ENCODE peak calls at places on chromosome 3, in six cellular contexts. G, M, X, L, O and Z are unnamed samples.

GRCh38 chr3:55426486-55426885 is 60.6 kb downstream of the WNT5A start:
- DNase-seq in G (no peak), X (no peak), M (no peak), L (no peak), O (peak; percentile 27), Z (no peak)

GRCh38 chr3:120153294-120153693 is 59.0 kb upstream of the GSK3B start:
- DNase-seq in G (no peak), X (no peak), L (peak; percentile 62), O (peak; percentile 77), M (no peak), Z (peak; percentile 55)

GRCh38 chr3:119362010-119362409 is 67.8 kb downstream of the ARHGAP31 start:
- DNase-seq in X (no peak), M (no peak), G (no peak), O (no peak), L (no peak), Z (no peak)

GRCh38 chr3:141289228-141289772 is 57.7 kb downstream of the PXYLP1 start:
- DNase-seq in O (no peak), X (no peak), L (no peak), G (no peak), M (no peak), Z (no peak)

GRCh38 chr3:66693461-66693912 is 192.7 kb upstream of the LRIG1 start:
- DNase-seq in O (peak; percentile 52), M (peak; percentile 25), L (no peak), X (no peak), G (peak; percentile 18), Z (peak; percentile 28)

GRCh38 chr3:47867451-47868017 is 64.6 kb downstream of the DHX30 start:
- DNase-seq in O (peak; percentile 31), L (no peak), G (no peak), X (no peak), M (no peak), Z (no peak)

GRCh38 chr3:114361391-114361790 is 67.6 kb downstream of the TIGIT start:
- DNase-seq in M (no peak), L (no peak), G (no peak), O (no peak), X (no peak), Z (no peak)

GRCh38 chr3:161096771-161097367 is 8.3 kb downstream of the B3GALNT1 start:
- DNase-seq in L (no peak), O (no peak), X (peak; percentile 19), G (no peak), M (no peak), Z (no peak)

GRCh38 chr3:51686512-51687215 is 15.6 kb downstream of the TEX264 start:
- DNase-seq in G (peak; percentile 67), L (no peak), X (peak; percentile 75), M (peak; percentile 64), O (peak; percentile 84), Z (peak; percentile 12)

GRCh38 chr3:117252208-117252607 is 542.6 kb downstream of the TUSC7 start:
- DNase-seq in L (no peak), X (no peak), G (no peak), M (no peak), O (peak; percentile 10), Z (no peak)

GRCh38 chr3:128012050-128012449 is 40.2 kb upstream of the SEC61A1 start:
- DNase-seq in O (no peak), M (no peak), L (no peak), G (no peak), X (no peak), Z (no peak)

GRCh38 chr3:118943597-118943996 is 91.0 kb downstream of the IGSF11 start:
- DNase-seq in L (no peak), G (no peak), O (no peak), M (no peak), X (no peak), Z (no peak)

GRCh38 chr3:175073209-175073905 is 214.2 kb downstream of the NAALADL2 start:
- DNase-seq in L (no peak), X (no peak), G (no peak), M (no peak), O (no peak), Z (no peak)

GRCh38 chr3:172904817-172905479 is 154.4 kb downstream of the ECT2 start:
- DNase-seq in L (no peak), M (no peak), O (no peak), X (no peak), G (no peak), Z (no peak)

DNA sequence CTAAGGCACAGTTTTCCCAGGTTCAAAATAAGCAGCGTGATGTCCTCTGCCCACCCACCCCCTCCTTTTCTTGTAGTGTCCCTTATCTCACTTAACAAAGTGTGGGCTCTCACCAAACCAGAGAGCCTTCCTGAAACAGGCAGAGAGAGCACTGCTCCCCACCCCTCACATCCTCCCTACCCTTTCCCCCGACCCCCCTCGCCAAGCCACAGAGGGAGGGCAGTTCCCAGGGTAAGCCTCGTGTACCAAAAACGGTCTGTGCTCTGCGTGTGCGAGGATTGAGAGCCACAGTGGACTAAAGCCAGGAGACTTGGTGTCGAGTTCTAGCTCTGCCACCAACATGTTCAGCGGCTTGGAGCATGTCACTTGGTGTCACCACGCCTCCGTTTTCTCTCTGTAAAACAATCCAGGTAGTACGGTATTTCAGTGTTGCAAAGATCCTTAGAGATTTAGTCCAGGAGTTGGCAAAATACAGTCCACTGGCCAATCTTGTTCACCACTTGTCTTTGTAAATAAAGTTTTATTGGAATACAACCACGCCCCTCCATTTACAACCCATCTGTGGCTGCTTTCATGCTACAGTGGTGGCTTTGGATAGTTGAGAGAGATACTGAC is 249.9 kb downstream of the OPA1 start:
- DNase-seq in L (no peak), O (no peak), G (no peak), M (no peak), X (no peak), Z (no peak)
- H3K4me3 ChIP-seq in L (no peak overlapping the region), O (no peak overlapping the region), G (no peak overlapping the region), M (no peak overlapping the region), X (no peak overlapping the region), Z (no peak overlapping the region)

GRCh38 chr3:137771401-137772230 is 7.5 kb downstream of the SOX14 start:
- DNase-seq in L (no peak), X (no peak), G (no peak), M (no peak), O (peak; percentile 52), Z (no peak)

GRCh38 chr3:137770821-137771399 is 6.8 kb downstream of the SOX14 start:
- DNase-seq in L (no peak), O (peak; percentile 72), G (no peak), X (no peak), M (no peak), Z (no peak)

GRCh38 chr3:137768361-137769320 is 4.5 kb downstream of the SOX14 start:
- DNase-seq in X (no peak), G (no peak), O (peak; percentile 66), L (no peak), M (no peak), Z (no peak)

GRCh38 chr3:137769321-137770065 is 5.4 kb downstream of the SOX14 start:
- DNase-seq in O (peak; percentile 72), G (no peak), X (no peak), L (no peak), M (no peak), Z (no peak)

DNA sequence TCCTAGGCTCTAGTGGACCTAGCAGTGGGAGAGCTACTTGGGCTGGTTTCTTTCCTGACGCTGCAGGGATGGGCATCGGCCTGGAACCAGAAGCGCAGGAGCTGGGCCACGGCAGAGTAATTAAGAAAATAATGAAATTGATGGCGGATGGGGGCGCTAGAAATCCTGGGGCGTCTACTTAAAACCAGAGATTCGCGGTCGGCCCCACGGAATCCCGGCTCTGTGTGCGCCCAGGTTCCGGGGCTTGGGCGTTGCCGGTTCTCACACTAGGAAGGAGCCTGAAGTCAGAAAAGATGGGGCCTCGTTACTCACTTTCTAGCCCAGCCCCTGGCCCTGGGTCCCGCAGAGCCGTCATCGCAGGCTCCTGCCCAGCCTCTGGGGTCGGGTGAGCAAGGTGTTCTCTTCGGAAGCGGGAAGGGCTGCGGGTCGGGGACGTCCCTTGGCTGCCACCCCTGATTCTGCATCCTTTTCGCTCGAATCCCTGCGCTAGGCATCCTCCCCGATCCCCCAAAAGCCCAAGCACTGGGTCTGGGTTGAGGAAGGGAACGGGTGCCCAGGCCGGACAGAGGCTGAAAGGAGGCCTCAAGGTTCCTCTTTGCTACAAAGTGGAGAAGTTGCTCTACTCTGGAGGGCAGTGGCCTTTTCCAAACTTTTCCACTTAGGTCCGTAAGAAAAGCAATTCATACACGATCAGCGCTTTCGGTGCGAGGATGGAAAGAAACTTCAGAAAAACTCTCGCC is 6.1 kb downstream of the SOX14 start:
- DNase-seq in O (peak; percentile 50), M (no peak), X (no peak), L (no peak), G (no peak), Z (no peak)
- H3K4me3 ChIP-seq in O (no peak overlapping the region), M (peak overlapping the region; percentile 47), X (no peak overlapping the region), L (no peak overlapping the region), G (peak overlapping the region; percentile 25), Z (no peak overlapping the region)

GRCh38 chr3:37765591-37766219 is 96.0 kb upstream of the CTDSPL start:
- DNase-seq in M (peak; percentile 38), X (no peak), L (no peak), O (no peak), G (no peak), Z (no peak)
- H3K4me3 ChIP-seq in M (peak overlapping the region; percentile 15), X (no peak overlapping the region), L (no peak overlapping the region), O (no peak overlapping the region), G (no peak overlapping the region), Z (no peak overlapping the region)

GRCh38 chr3:34019158-34019557 is 220.7 kb downstream of the PDCD6IP start:
- DNase-seq in O (no peak), G (no peak), X (no peak), M (no peak), L (no peak), Z (no peak)

GRCh38 chr3:34013818-34014576 is 215.6 kb downstream of the PDCD6IP start:
- DNase-seq in X (no peak), G (no peak), L (no peak), M (no peak), O (no peak), Z (no peak)

GRCh38 chr3:34015204-34016142 is 217.0 kb downstream of the PDCD6IP start:
- DNase-seq in G (no peak), X (no peak), O (peak; percentile 14), M (no peak), L (no peak), Z (no peak)

GRCh38 chr3:34017757-34018156 is 219.3 kb downstream of the PDCD6IP start:
- DNase-seq in O (no peak), M (no peak), L (no peak), G (no peak), X (no peak), Z (no peak)

GRCh38 chr3:34016925-34017592 is 218.6 kb downstream of the PDCD6IP start:
- DNase-seq in G (no peak), O (peak; percentile 4), X (peak; percentile 46), L (no peak), M (no peak), Z (no peak)
- H3K4me3 ChIP-seq in G (no peak overlapping the region), O (no peak overlapping the region), X (peak overlapping the region; percentile 24), L (no peak overlapping the region), M (no peak overlapping the region), Z (no peak overlapping the region)